ENCODE peak calls at places on chromosomes 6 and 20, in eight cellular contexts. V, O, G, D, U, J, X and E are unnamed samples. For H3K27me3, the result is how much of the 10 kb centered on the place peaks cover.

GRCh38 chr20:46152824-46153586 is 34.9 kb downstream of the CD40 start:
- DNase-seq in V (no peak), O (no peak), G (no peak), D (no peak), U (no peak), J (no peak), X (no peak), E (no peak)

GRCh38 chr6:30891816-30892553 is 7.7 kb downstream of the DDR1 start:
- DNase-seq in V (no peak), O (peak), G (no peak), D (no peak), U (no peak), J (no peak), X (no peak), E (no peak)

GRCh38 chr6:163741743-163742363 is 327.3 kb downstream of the QKI start:
- DNase-seq in V (no peak), O (no peak), G (no peak), D (no peak), U (no peak), J (no peak), X (no peak), E (no peak)

GRCh38 chr20:4637081-4637797 is 84.5 kb upstream of the PRND start:
- DNase-seq in V (peak), O (no peak), G (no peak), D (no peak), U (no peak), J (no peak), X (no peak), E (no peak)

GRCh38 chr20:14622796-14623195 is 285.4 kb upstream of the FLRT3 start:
- DNase-seq in V (peak), O (no peak), G (no peak), D (no peak), U (no peak), J (no peak), X (no peak), E (no peak)

GRCh38 chr6:158042245-158042798 is 60.7 kb downstream of the SYNJ2 start:
- DNase-seq in V (peak), O (no peak), G (no peak), D (no peak), U (peak), J (peak), X (peak), E (no peak)

GRCh38 chr6:8944548-8944947 is 509.2 kb upstream of the SLC35B3 start:
- DNase-seq in V (no peak), O (no peak), G (no peak), D (no peak), U (no peak), J (no peak), X (no peak), E (no peak)

GRCh38 chr6:165581678-165582077 is 81.4 kb downstream of the PDE10A start:
- DNase-seq in V (no peak), O (no peak), G (no peak), D (no peak), U (no peak), J (no peak), X (no peak), E (no peak)

GRCh38 chr6:40634429-40634828 is 47.3 kb upstream of the LRFN2 start:
- DNase-seq in V (no peak), O (no peak), G (no peak), D (no peak), U (no peak), J (no peak), X (no peak), E (no peak)

GRCh38 chr6:12419626-12420272 is 129.6 kb downstream of the EDN1 start:
- DNase-seq in V (peak), O (no peak), G (no peak), D (no peak), U (no peak), J (no peak), X (no peak), E (no peak)

GRCh38 chr20:25237610-25238318 is 10.1 kb upstream of the PYGB start:
- DNase-seq in V (peak), O (peak), G (no peak), D (peak), U (peak), J (no peak), X (peak), E (no peak)

GRCh38 chr6:6890400-6890858 is 217.3 kb upstream of the RREB1 start:
- DNase-seq in V (no peak), O (no peak), G (no peak), D (no peak), U (no peak), J (peak), X (no peak), E (peak)

GRCh38 chr20:63498950-63499332 is at the start of gene EEF1A2:
- DNase-seq in V (no peak), O (peak), G (no peak), D (no peak), U (peak), J (no peak), X (no peak), E (peak)

GRCh38 chr6:52517502-52518278 is 59.2 kb downstream of the TRAM2 start:
- DNase-seq in V (peak), O (peak), G (peak), D (peak), U (peak), J (peak), X (peak), E (peak)

GRCh38 chr6:24524801-24525200 is 30.0 kb downstream of the ALDH5A1 start:
- DNase-seq in V (peak), O (no peak), G (no peak), D (no peak), U (no peak), J (no peak), X (peak), E (no peak)

GRCh38 chr6:106804238-106805016 is 170.1 kb downstream of the CD24 start:
- DNase-seq in V (no peak), O (no peak), G (no peak), D (no peak), U (no peak), J (no peak), X (no peak), E (no peak)

GRCh38 chr20:57030611-57031600 is 235.5 kb downstream of the BMP7 start:
- DNase-seq in V (peak), O (no peak), G (no peak), D (no peak), U (no peak), J (no peak), X (no peak), E (no peak)

GRCh38 chr20:37856932-37857660 is 45.8 kb upstream of the VSTM2L start:
- DNase-seq in V (peak), O (no peak), G (no peak), D (no peak), U (no peak), J (no peak), X (no peak), E (no peak)

GRCh38 chr6:38703949-38704348 is 1.0 kb upstream of the GLO1 start:
- DNase-seq in V (no peak), O (no peak), G (no peak), D (no peak), U (no peak), J (no peak), X (no peak), E (no peak)

GRCh38 chr6:21079468-21080048 is 514.0 kb upstream of the SOX4 start:
- DNase-seq in V (peak), O (no peak), G (no peak), D (no peak), U (no peak), J (no peak), X (no peak), E (no peak)

GRCh38 chr6:125798734-125799510 is 8.2 kb downstream of the NCOA7 start:
- DNase-seq in V (no peak), O (no peak), G (no peak), D (no peak), U (no peak), J (no peak), X (no peak), E (no peak)

GRCh38 chr6:168123165-168123911 is 44.3 kb upstream of the FRMD1 start:
- DNase-seq in V (no peak), O (peak), G (peak), D (no peak), U (no peak), J (peak), X (no peak), E (no peak)

GRCh38 chr6:29424168-29424567 is 9.4 kb downstream of the OR12D1 start:
- DNase-seq in V (no peak), O (no peak), G (no peak), D (no peak), U (no peak), J (no peak), X (no peak), E (no peak)

GRCh38 chr20:7770578-7770977 is 169.7 kb downstream of the HAO1 start:
- DNase-seq in V (no peak), O (no peak), G (no peak), D (no peak), U (no peak), J (no peak), X (peak), E (no peak)

GRCh38 chr6:148972481-148972880 is 225.7 kb downstream of the UST start:
- DNase-seq in V (no peak), O (peak), G (peak), D (no peak), U (peak), J (peak), X (peak), E (peak)

GRCh38 chr6:14275493-14275851 is 157.9 kb downstream of the CD83 start:
- DNase-seq in V (peak), O (no peak), G (no peak), D (no peak), U (no peak), J (peak), X (no peak), E (no peak)

GRCh38 chr6:121533321-121533841 is 97.9 kb downstream of the GJA1 start:
- DNase-seq in V (no peak), O (no peak), G (no peak), D (no peak), U (no peak), J (no peak), X (no peak), E (peak)

GRCh38 chr20:44594730-44595129 is 12.4 kb downstream of the PKIG start:
- DNase-seq in V (peak), O (no peak), G (no peak), D (no peak), U (no peak), J (no peak), X (peak), E (no peak)

GRCh38 chr6:118680452-118681095 is 29.2 kb upstream of the CEP85L start:
- DNase-seq in V (no peak), O (no peak), G (no peak), D (no peak), U (no peak), J (no peak), X (no peak), E (no peak)

GRCh38 chr20:42041000-42041565 is 422.9 kb upstream of the CHD6 start:
- DNase-seq in V (no peak), O (no peak), G (no peak), D (no peak), U (no peak), J (no peak), X (no peak), E (no peak)

GRCh38 chr6:82588020-82588419 is 224.4 kb downstream of the TPBG start:
- DNase-seq in V (no peak), O (no peak), G (no peak), D (no peak), U (no peak), J (no peak), X (no peak), E (no peak)

GRCh38 chr6:134903448-134903847 is 46.5 kb downstream of the ALDH8A1 start:
- DNase-seq in V (no peak), O (no peak), G (no peak), D (no peak), U (peak), J (no peak), X (no peak), E (no peak)

GRCh38 chr6:37204014-37204751 is 34.2 kb downstream of the PIM1 start:
- DNase-seq in V (peak), O (peak), G (no peak), D (no peak), U (peak), J (peak), X (no peak), E (peak)

GRCh38 chr6:43786664-43787329 is 16.8 kb downstream of the VEGFA start:
- DNase-seq in V (peak), O (no peak), G (no peak), D (no peak), U (no peak), J (no peak), X (no peak), E (peak)
- TF ChIP-seq POLR2A in V (peak), O (no peak), G (no peak), D (no peak), U (no peak), J (no peak), X (no peak), E (no peak)

GRCh38 chr6:68976260-68976659 is 341.2 kb downstream of the ADGRB3 start:
- DNase-seq in V (no peak), O (no peak), G (no peak), D (no peak), U (no peak), J (no peak), X (no peak), E (no peak)

GRCh38 chr6:68978411-68978810 is 343.3 kb downstream of the ADGRB3 start:
- DNase-seq in V (no peak), O (no peak), G (no peak), D (no peak), U (no peak), J (no peak), X (no peak), E (no peak)

DNA sequence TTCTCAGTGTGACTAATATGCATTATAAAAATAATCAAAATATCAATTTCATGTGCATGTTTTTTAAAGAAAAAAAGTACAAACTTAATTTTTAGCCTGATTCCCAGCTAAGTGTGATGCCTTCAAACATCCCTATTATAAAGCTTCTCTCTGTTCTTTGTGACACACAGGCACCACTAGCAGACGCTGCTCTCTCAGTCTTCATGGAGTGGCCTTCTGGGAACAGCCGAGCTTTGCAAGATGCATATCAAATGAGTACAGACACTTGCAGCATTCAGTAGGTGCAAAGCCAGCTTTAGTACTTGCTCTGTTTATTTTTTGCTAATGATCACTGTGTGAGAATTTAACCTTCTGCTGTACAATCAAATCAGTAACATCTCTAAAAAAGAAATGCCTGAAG is 340.0 kb downstream of the ADGRB3 start:
- DNase-seq in V (no peak), O (no peak), G (no peak), D (no peak), U (no peak), J (no peak), X (no peak), E (peak)
- H3K27ac ChIP-seq in V (no peak), O (no peak), G (no peak), D (no peak), U (no peak), J (no peak), X (no peak), E (no peak)

DNA sequence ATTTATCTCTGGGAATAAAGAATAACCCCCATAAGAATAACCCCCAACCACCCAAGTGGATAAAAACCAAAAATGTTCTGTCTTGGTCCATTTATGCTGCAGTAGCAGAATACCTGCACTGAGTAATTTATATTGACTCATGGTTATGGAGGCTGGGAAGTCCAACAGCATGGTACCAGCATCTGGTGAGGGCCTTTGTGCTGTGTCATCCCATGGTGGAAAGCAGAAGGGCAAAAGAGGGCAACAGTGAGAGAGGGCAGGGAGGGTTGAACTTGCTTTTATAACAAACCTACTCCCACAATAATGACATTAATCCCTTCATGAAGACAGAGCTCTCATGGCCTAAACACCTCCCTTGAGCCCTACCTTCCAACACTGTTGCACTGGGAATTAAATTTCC is 133.7 kb downstream of the ERMARD start:
- DNase-seq in V (no peak), O (no peak), G (no peak), D (no peak), U (no peak), J (no peak), X (no peak), E (no peak)
- H3K27me3 ChIP-seq in V (under half), O (under half), G (under half), D (under half), U (under half), J (under half), X (under half), E (under half)

GRCh38 chr6:159042824-159043181 is 2.0 kb downstream of the TAGAP start:
- DNase-seq in V (no peak), O (no peak), G (no peak), D (no peak), U (no peak), J (no peak), X (no peak), E (no peak)

GRCh38 chr6:159043236-159043635 is 1.6 kb downstream of the TAGAP start:
- DNase-seq in V (no peak), O (no peak), G (no peak), D (no peak), U (no peak), J (no peak), X (no peak), E (no peak)

GRCh38 chr6:159043986-159044385 is 805 bp downstream of the TAGAP start:
- DNase-seq in V (no peak), O (no peak), G (no peak), D (no peak), U (no peak), J (no peak), X (no peak), E (no peak)

GRCh38 chr6:159045826-159046225 is 1.0 kb upstream of the TAGAP start:
- DNase-seq in V (no peak), O (no peak), G (no peak), D (no peak), U (no peak), J (no peak), X (no peak), E (no peak)

DNA sequence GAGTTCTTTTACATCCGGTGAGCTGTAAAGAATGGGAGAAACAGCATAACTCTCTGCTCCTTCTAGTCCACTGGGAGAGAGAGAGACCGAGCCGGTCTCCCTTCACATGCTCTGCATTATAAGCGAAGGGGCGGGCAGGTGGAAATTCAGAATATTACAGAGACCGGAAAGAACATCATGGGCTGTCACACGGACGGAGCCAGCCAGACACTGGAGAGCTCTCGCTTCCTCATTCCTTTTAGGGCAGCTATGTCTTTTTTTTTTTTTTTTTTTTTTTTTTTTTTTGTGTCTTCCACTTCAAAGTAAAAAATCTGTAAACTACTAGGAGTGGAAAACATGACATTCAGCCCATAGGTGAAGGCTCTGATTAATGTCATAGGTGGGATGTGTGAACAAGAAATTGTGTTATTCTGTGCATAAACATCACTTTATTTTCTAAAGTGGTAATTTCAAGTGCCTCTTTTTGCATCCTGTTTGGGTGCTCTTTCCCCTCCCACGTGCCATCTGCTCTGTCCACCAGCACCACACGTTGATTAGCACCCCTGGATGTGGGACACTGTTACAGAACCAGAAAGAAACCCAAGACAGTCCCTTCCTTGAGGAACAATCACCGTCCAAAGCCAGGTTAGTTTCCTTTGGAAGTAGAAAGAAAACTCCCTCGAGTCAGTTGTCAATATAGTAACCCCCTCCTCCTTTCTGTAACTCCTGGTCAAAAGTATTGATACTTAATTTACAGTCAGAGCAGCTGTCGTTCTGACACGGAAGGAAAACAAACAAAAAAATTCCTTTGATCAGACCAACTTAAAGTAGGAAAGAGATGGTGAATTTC is at the start of gene TAGAP:
- DNase-seq in V (peak), O (peak), G (no peak), D (peak), U (peak), J (peak), X (no peak), E (peak)
- TF ChIP-seq POLR2A in V (no peak), O (peak), G (no peak), D (peak), U (peak), J (no peak), X (no peak), E (no peak)

DNA sequence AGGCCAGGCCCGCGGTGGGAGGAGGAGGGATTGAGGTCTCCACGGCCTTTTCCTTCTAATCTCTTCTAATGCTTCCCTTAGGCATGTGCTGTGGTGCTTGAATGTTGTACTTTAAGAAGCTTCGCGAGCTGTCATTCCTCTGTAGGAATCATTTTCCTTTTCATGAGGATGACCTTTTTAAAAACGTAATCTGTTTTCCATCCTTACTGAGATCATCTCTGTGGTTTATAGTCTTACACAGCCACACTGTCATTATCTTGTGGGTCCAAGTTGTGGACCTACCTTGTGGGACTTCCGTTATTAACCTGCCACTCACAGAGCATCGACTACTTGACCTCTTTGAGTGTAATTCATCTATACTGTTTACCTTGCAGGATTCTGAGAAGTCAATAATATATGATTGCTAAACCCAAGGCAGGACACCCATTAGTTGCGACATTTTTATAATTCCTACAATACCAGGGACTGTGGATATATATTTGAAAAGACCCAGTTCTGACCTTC is 716 bp downstream of the SLC25A27 start:
- DNase-seq in V (no peak), O (no peak), G (no peak), D (no peak), U (no peak), J (no peak), X (no peak), E (no peak)
- H3K27ac ChIP-seq in V (no peak), O (peak), G (peak), D (peak), U (peak), J (peak), X (no peak), E (peak)

GRCh38 chr20:60202046-60202445 is 243.8 kb downstream of the CDH26 start:
- DNase-seq in V (no peak), O (no peak), G (no peak), D (no peak), U (no peak), J (no peak), X (no peak), E (no peak)

GRCh38 chr20:60203451-60203850 is 245.2 kb downstream of the CDH26 start:
- DNase-seq in V (no peak), O (no peak), G (no peak), D (no peak), U (no peak), J (no peak), X (no peak), E (no peak)

GRCh38 chr20:60201198-60201597 is 243.0 kb downstream of the CDH26 start:
- DNase-seq in V (no peak), O (no peak), G (no peak), D (no peak), U (no peak), J (no peak), X (no peak), E (no peak)

GRCh38 chr20:60206259-60206658 is 248.0 kb downstream of the CDH26 start:
- DNase-seq in V (peak), O (no peak), G (no peak), D (no peak), U (no peak), J (no peak), X (no peak), E (no peak)

GRCh38 chr20:60204601-60205000 is 246.4 kb downstream of the CDH26 start:
- DNase-seq in V (no peak), O (no peak), G (no peak), D (no peak), U (no peak), J (no peak), X (no peak), E (no peak)
- H3K27me3 ChIP-seq in V (under half), O (under half), G (under half), D (under half), U (under half), J (under half), X (under half), E (under half)